ENCODE peak calls at places on chromosomes 1 and 21, in nine cellular contexts. G, A, N, S, I, Y, W, C and Q are unnamed samples.

GRCh38 chr1:84350550-84350949 is 47.7 kb upstream of the DNASE2B start:
- DNase-seq in G (no peak), A (no peak), N (no peak), S (peak), I (no peak), Y (no peak), W (no peak), C (no peak), Q (no peak)

GRCh38 chr1:195376190-195376589 is 1232.0 kb downstream of the KCNT2 start:
- DNase-seq in G (no peak), A (no peak), N (no peak), S (peak), I (no peak), Y (no peak), W (no peak), C (no peak), Q (no peak)

GRCh38 chr1:58528518-58528917 is 18.0 kb downstream of the OMA1 start:
- DNase-seq in G (no peak), A (no peak), N (peak), S (no peak), I (no peak), Y (peak), W (no peak), C (no peak), Q (no peak)

GRCh38 chr1:3067301-3067670 is 1.7 kb upstream of the PRDM16 start:
- DNase-seq in G (no peak), A (peak), N (no peak), S (no peak), I (no peak), Y (no peak), W (no peak), C (no peak), Q (no peak)

GRCh38 chr1:115807723-115808122 is 33.2 kb downstream of the NHLH2 start:
- DNase-seq in G (peak), A (peak), N (peak), S (peak), I (peak), Y (peak), W (peak), C (no peak), Q (peak)

GRCh38 chr21:27477321-27477720 is 510.4 kb upstream of the ADAMTS5 start:
- DNase-seq in G (no peak), A (no peak), N (no peak), S (no peak), I (no peak), Y (no peak), W (no peak), C (no peak), Q (no peak)

GRCh38 chr1:1067284-1068076 is 6.6 kb downstream of the RNF223 start:
- DNase-seq in G (no peak), A (no peak), N (no peak), S (no peak), I (no peak), Y (no peak), W (no peak), C (no peak), Q (no peak)

GRCh38 chr21:43603641-43604504 is 55.4 kb downstream of the HSF2BP start:
- DNase-seq in G (no peak), A (no peak), N (peak), S (no peak), I (no peak), Y (no peak), W (no peak), C (no peak), Q (no peak)

GRCh38 chr21:35637431-35637830 is 422.9 kb downstream of the SETD4 start:
- DNase-seq in G (no peak), A (no peak), N (peak), S (peak), I (no peak), Y (no peak), W (no peak), C (no peak), Q (no peak)

GRCh38 chr1:181094813-181095212 is 6.3 kb downstream of the IER5 start:
- DNase-seq in G (no peak), A (no peak), N (peak), S (peak), I (no peak), Y (peak), W (no peak), C (no peak), Q (no peak)

GRCh38 chr1:41710980-41711379 is 207.7 kb downstream of the HIVEP3 start:
- DNase-seq in G (no peak), A (no peak), N (no peak), S (no peak), I (no peak), Y (no peak), W (no peak), C (no peak), Q (no peak)

GRCh38 chr21:33011462-33011861 is 14.3 kb upstream of the OLIG2 start:
- DNase-seq in G (no peak), A (no peak), N (peak), S (peak), I (no peak), Y (peak), W (no peak), C (no peak), Q (no peak)

GRCh38 chr1:151860504-151861187 is 7.1 kb upstream of the THEM5 start:
- DNase-seq in G (no peak), A (no peak), N (no peak), S (no peak), I (no peak), Y (no peak), W (no peak), C (no peak), Q (no peak)

GRCh38 chr1:15341634-15342375 is 67.9 kb upstream of the EFHD2 start:
- DNase-seq in G (peak), A (no peak), N (peak), S (no peak), I (no peak), Y (peak), W (no peak), C (no peak), Q (peak)

GRCh38 chr1:202987922-202988583 is 19.1 kb upstream of the TMEM183A start:
- DNase-seq in G (no peak), A (no peak), N (no peak), S (no peak), I (no peak), Y (no peak), W (no peak), C (no peak), Q (no peak)

GRCh38 chr1:58862728-58863385 is 79.0 kb upstream of the JUN start:
- DNase-seq in G (no peak), A (no peak), N (no peak), S (no peak), I (no peak), Y (no peak), W (no peak), C (no peak), Q (no peak)